ENCODE peak calls at places on chromosomes 13 and 19, in six cellular contexts. N, U, F, S, Y and L are unnamed samples.

GRCh38 chr19:2634960-2635359 is 67.5 kb downstream of the GNG7 start:
- DNase-seq in Y (no peak), N (no peak), U (no peak), S (no peak), F (no peak), L (no peak)

GRCh38 chr13:95035311-95036109 is 265.7 kb downstream of the ABCC4 start:
- DNase-seq in N (no peak), Y (no peak), U (no peak), S (no peak), F (no peak), L (no peak)

GRCh38 chr19:5460748-5461147 is 5.5 kb downstream of the ZNRF4 start:
- DNase-seq in S (no peak), N (no peak), U (no peak), F (no peak), Y (no peak), L (no peak)

GRCh38 chr19:29535984-29536508 is 10.3 kb downstream of the VSTM2B start:
- DNase-seq in F (no peak), N (no peak), U (peak), S (no peak), Y (no peak), L (no peak)

GRCh38 chr13:40230833-40231266 is 435.6 kb downstream of the FOXO1 start:
- DNase-seq in N (no peak), S (no peak), F (peak), U (no peak), Y (peak), L (no peak)

GRCh38 chr19:46924874-46925547 is 64.2 kb downstream of the ARHGAP35 start:
- DNase-seq in Y (peak), N (peak), S (peak), U (peak), F (peak), L (no peak)

GRCh38 chr13:103282571-103283450 is 216.6 kb upstream of the SLC10A2 start:
- DNase-seq in Y (peak), U (no peak), N (no peak), F (peak), S (no peak), L (no peak)

GRCh38 chr19:2123682-2124387 is 27.1 kb downstream of the IZUMO4 start:
- DNase-seq in Y (peak), U (no peak), S (no peak), F (no peak), N (no peak), L (no peak)

GRCh38 chr19:3818479-3818878 is 32.3 kb upstream of the MATK start:
- DNase-seq in S (no peak), Y (no peak), N (no peak), U (no peak), F (peak), L (no peak)

GRCh38 chr13:48151343-48151742 is 56.4 kb upstream of the MED4 start:
- DNase-seq in F (no peak), Y (no peak), U (no peak), N (no peak), S (no peak), L (no peak)

GRCh38 chr13:65236841-65237418 is 1993.2 kb downstream of the PCDH9 start:
- DNase-seq in Y (no peak), N (no peak), S (no peak), U (no peak), F (no peak), L (no peak)

GRCh38 chr13:38680912-38681311 is 6.0 kb upstream of the FREM2 start:
- DNase-seq in Y (no peak), S (no peak), F (no peak), N (no peak), U (no peak), L (no peak)

GRCh38 chr19:1862424-1863307 is 713 bp downstream of the KLF16 start:
- DNase-seq in F (peak), U (no peak), N (peak), Y (peak), S (no peak), L (no peak)

GRCh38 chr19:2016041-2016807 is 710 bp upstream of the BTBD2 start:
- DNase-seq in Y (peak), U (peak), F (peak), N (peak), S (peak), L (peak)

GRCh38 chr19:14406645-14407331 is 12.4 kb downstream of the DDX39A start:
- DNase-seq in U (no peak), N (no peak), F (no peak), Y (no peak), S (no peak), L (no peak)

GRCh38 chr13:60335531-60335930 is 61.5 kb upstream of the TDRD3 start:
- DNase-seq in F (peak), S (no peak), N (no peak), U (no peak), Y (no peak), L (no peak)

GRCh38 chr13:90547272-90547790 is 800.2 kb upstream of the MIR17HG start:
- DNase-seq in U (no peak), Y (no peak), N (no peak), S (no peak), F (no peak), L (no peak)

GRCh38 chr19:34841780-34842179 is 68.8 kb upstream of the ZNF599 start:
- DNase-seq in U (no peak), F (no peak), S (no peak), N (no peak), Y (no peak), L (no peak)

GRCh38 chr19:34835952-34836351 is 62.9 kb upstream of the ZNF599 start:
- DNase-seq in S (no peak), F (no peak), U (no peak), Y (no peak), N (no peak), L (no peak)

GRCh38 chr19:34838753-34839431 is 65.9 kb upstream of the ZNF599 start:
- DNase-seq in F (no peak), N (peak), Y (peak), U (no peak), S (no peak), L (no peak)

GRCh38 chr19:34837262-34837661 is 64.2 kb upstream of the ZNF599 start:
- DNase-seq in N (peak), F (no peak), U (no peak), S (no peak), Y (peak), L (no peak)

GRCh38 chr19:34838248-34838647 is 65.2 kb upstream of the ZNF599 start:
- DNase-seq in N (no peak), F (no peak), U (no peak), Y (peak), S (no peak), L (no peak)
- TF ChIP-seq CTCF in N (no peak), F (no peak), U (no peak), Y (peak), S (no peak), L (no peak)

DNA sequence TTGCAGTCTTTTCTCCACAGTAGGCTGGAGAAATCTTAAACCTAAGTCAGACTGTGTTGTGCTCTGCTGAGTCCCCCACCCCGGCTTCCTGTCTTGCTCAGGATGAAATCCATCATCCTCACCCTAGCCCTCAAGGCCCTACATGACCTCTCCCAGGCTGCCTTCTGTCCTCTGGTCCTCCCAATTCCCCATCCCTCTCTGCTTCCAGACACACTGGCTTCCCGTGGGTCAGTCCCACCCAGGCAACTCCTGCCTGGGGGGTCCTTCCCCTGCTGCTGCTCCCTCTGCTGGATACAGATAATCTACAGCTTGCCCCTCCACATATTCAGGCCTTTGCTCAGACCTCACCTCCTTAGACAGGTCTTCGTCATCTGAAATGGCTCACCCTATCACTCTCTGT is 18.4 kb upstream of the CBY2 start:
- DNase-seq in S (no peak), U (no peak), F (no peak), Y (no peak), N (no peak), L (no peak)
- TF ChIP-seq CTCF in S (no peak), U (no peak), F (peak), Y (no peak), N (no peak), L (no peak)

DNA sequence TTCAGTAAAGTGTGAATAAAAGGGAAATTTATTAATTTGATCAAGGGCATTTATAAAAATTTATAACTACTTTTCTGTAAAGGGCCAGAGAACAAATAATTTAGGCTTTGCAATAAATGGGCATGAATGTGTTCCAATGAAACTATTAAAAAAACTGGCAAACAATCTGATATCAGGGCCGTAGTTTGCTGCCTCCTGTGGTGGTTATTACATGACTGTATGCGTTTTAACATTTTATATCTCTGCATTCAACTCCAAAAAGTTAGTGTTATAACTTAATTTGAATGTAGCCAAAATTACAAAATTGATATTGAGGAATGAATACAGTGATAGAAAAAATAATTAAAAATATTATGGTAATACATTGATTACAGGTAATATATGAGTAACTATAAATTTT is 80.5 kb upstream of the POSTN start:
- DNase-seq in U (no peak), N (no peak), S (no peak), F (no peak), Y (no peak), L (no peak)
- TF ChIP-seq CTCF in U (no peak), N (no peak), S (no peak), F (peak), Y (no peak), L (no peak)

DNA sequence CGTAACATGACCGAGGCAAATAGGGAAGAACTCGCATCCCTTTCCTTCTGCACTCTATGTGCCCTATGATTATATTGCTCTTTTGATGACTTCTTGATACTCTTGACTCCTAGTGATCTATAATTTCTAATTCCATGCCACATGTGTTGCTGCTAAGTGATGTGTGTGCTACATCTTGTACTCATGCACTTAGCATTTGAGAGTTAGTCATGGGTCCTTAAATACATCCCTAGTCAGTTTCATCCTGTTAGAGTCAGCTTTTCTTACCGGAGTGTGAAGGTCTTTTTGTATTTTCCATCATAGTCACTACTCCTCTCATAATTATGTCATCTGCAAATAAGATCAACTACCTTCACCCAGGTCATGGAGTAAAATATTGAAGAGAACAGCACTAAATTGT is 30.3 kb downstream of the RXFP2 start:
- DNase-seq in S (no peak), U (no peak), Y (no peak), F (no peak), N (no peak), L (no peak)
- TF ChIP-seq CTCF in S (no peak), U (no peak), Y (no peak), F (no peak), N (no peak), L (no peak)